ENCODE peak calls at places on chromosomes 2 and 18, in eight cellular contexts. L is tibial artery, D is natural killer cell, X is cerebellum, I is lung, Q is WERI-Rb-1, U is COR-L47, J is T-helper 17 cell. B is an unnamed sample.

GRCh38 chr2:37568565-37568964 is 102.9 kb downstream of the CDC42EP3 start:
- DNase-seq in J (no peak), X (no peak), Q (no peak), I (no peak), D (no peak), U (no peak), L (no peak), B (no peak)

GRCh38 chr2:54255230-54256090 is 569 bp downstream of the TSPYL6 start:
- DNase-seq in Q (no peak), J (no peak), X (no peak), U (no peak), D (no peak), L (no peak), I (no peak), B (no peak)

GRCh38 chr18:13500227-13500865 is 226.0 kb downstream of the FAM210A start:
- DNase-seq in J (no peak), D (no peak), X (no peak), Q (no peak), L (peak), I (no peak), U (peak), B (peak)

GRCh38 chr2:30710016-30710415 is 97.2 kb downstream of the CAPN13 start:
- DNase-seq in D (no peak), J (no peak), U (no peak), I (peak), L (peak), Q (no peak), X (no peak), B (no peak)

GRCh38 chr2:169462896-169463695 is 16.2 kb upstream of the BBS5 start:
- DNase-seq in Q (no peak), I (no peak), U (peak), X (no peak), L (no peak), J (no peak), D (no peak), B (peak)

GRCh38 chr2:211665299-211665698 is 873.3 kb downstream of the ERBB4 start:
- DNase-seq in X (no peak), D (no peak), J (no peak), L (no peak), I (no peak), U (no peak), Q (no peak), B (no peak)

GRCh38 chr2:91442246-91442905 is 2750.9 kb downstream of the RPIA start:
- DNase-seq in Q (no peak), U (no peak), I (no peak), L (peak), D (no peak), J (peak), X (peak), B (no peak)

GRCh38 chr18:63477972-63478371 is 1.2 kb downstream of the SERPINB5 start:
- DNase-seq in D (no peak), L (no peak), U (no peak), Q (no peak), X (no peak), I (no peak), J (no peak), B (no peak)

GRCh38 chr2:158753561-158754302 is 41.4 kb upstream of the DAPL1 start:
- DNase-seq in J (no peak), Q (peak), D (no peak), I (peak), L (no peak), X (peak), U (peak), B (peak)

GRCh38 chr18:75211721-75212625 is 1.4 kb downstream of the TSHZ1 start:
- DNase-seq in Q (peak), L (no peak), U (peak), X (no peak), D (peak), J (no peak), I (peak), B (no peak)

GRCh38 chr2:234422895-234423505 is 73.9 kb downstream of the ARL4C start:
- DNase-seq in U (no peak), I (no peak), J (peak), D (peak), Q (no peak), L (no peak), X (no peak), B (no peak)

GRCh38 chr2:168929031-168929430 is 27.9 kb downstream of the G6PC2 start:
- DNase-seq in U (no peak), D (no peak), L (no peak), X (no peak), J (no peak), I (no peak), Q (no peak), B (no peak)

GRCh38 chr2:223260681-223261080 is 208.7 kb downstream of the KCNE4 start:
- DNase-seq in L (no peak), U (no peak), X (no peak), Q (no peak), I (no peak), D (no peak), J (no peak), B (no peak)

GRCh38 chr2:17539596-17539992 is 902 bp upstream of the VSNL1 start:
- DNase-seq in X (peak), D (no peak), U (peak), L (no peak), I (no peak), J (no peak), Q (peak), B (no peak)

GRCh38 chr2:233289590-233290424 is 17.8 kb upstream of the SAG start:
- DNase-seq in Q (no peak), I (no peak), U (no peak), L (no peak), X (no peak), D (no peak), J (no peak), B (no peak)

GRCh38 chr2:69306612-69306896 is 80.5 kb downstream of the GFPT1 start:
- DNase-seq in U (no peak), I (no peak), D (no peak), J (no peak), X (no peak), Q (no peak), L (peak), B (no peak)

GRCh38 chr2:172430671-172431070 is 3.3 kb downstream of the ITGA6 start:
- DNase-seq in X (no peak), J (no peak), Q (no peak), U (no peak), L (no peak), I (no peak), D (no peak), B (no peak)

GRCh38 chr2:119349289-119349688 is 17.3 kb downstream of the C2orf76 start:
- DNase-seq in X (no peak), I (no peak), L (no peak), J (no peak), U (no peak), Q (no peak), D (no peak), B (no peak)

GRCh38 chr2:210250577-210250976 is 25.3 kb upstream of the ACADL start:
- DNase-seq in I (no peak), D (no peak), X (no peak), Q (no peak), L (no peak), J (no peak), U (no peak), B (no peak)

GRCh38 chr2:86038291-86039081 is 67.2 kb downstream of the POLR1A start:
- DNase-seq in J (peak), U (no peak), D (peak), X (no peak), L (peak), I (no peak), Q (no peak), B (no peak)

GRCh38 chr2:217277646-217278048 is 417.8 kb upstream of the TNP1 start:
- DNase-seq in X (no peak), D (no peak), L (no peak), Q (no peak), U (no peak), I (no peak), J (no peak), B (peak)